ENCODE peak calls at places on chromosome 17, in nine cellular contexts. U is COLO829; G is glutamatergic neuron; L is CD4-positive, CD25-positive, alpha-beta regulatory T cell; B is effector CD4-positive, alpha-beta T cell; W is NCI-H2081; P is cardiac fibroblast; X is naive thymus-derived CD8-positive, alpha-beta T cell; R is activated naive CD4-positive, alpha-beta T cell. S is an unnamed sample.

GRCh38 chr17:77897741-77898301 is 60.7 kb upstream of the TNRC6C start:
- DNase-seq in U (no peak), G (no peak), L (no peak), B (no peak), W (no peak), P (no peak), X (no peak), R (no peak), S (no peak)

GRCh38 chr17:46090871-46091270 is 91.8 kb downstream of the STH start:
- DNase-seq in U (no peak), G (no peak), L (no peak), B (no peak), W (no peak), P (no peak), X (no peak), R (no peak), S (no peak)

GRCh38 chr17:68532826-68533225 is 20.6 kb downstream of the PRKAR1A start:
- DNase-seq in U (no peak), G (no peak), L (no peak), B (no peak), W (no peak), P (no peak), X (no peak), R (no peak), S (no peak)

GRCh38 chr17:81582341-81582740 is 30.2 kb upstream of the FAAP100 start:
- DNase-seq in U (no peak), G (no peak), L (no peak), B (no peak), W (no peak), P (no peak), X (no peak), R (no peak), S (no peak)

GRCh38 chr17:73371285-73371684 is 59.5 kb upstream of the CDC42EP4 start:
- DNase-seq in U (peak), G (no peak), L (no peak), B (no peak), W (no peak), P (peak), X (no peak), R (no peak), S (no peak)

GRCh38 chr17:49239963-49240362 is 9.4 kb upstream of the PHOSPHO1 start:
- DNase-seq in U (no peak), G (no peak), L (no peak), B (no peak), W (no peak), P (no peak), X (no peak), R (no peak), S (no peak)

GRCh38 chr17:74761931-74762330 is 13.5 kb downstream of the NHERF1 start:
- DNase-seq in U (no peak), G (no peak), L (no peak), B (no peak), W (no peak), P (no peak), X (no peak), R (no peak), S (no peak)

GRCh38 chr17:40615295-40615988 is 32.2 kb downstream of the SMARCE1 start:
- DNase-seq in U (peak), G (peak), L (peak), B (peak), W (peak), P (peak), X (peak), R (no peak), S (no peak)

GRCh38 chr17:7561028-7561575 is 617 bp upstream of the SENP3 start:
- DNase-seq in U (peak), G (peak), L (peak), B (peak), W (peak), P (peak), X (peak), R (peak), S (no peak)

GRCh38 chr17:67515490-67516088 is 138.5 kb downstream of the PITPNC1 start:
- DNase-seq in U (no peak), G (no peak), L (no peak), B (no peak), W (no peak), P (no peak), X (no peak), R (no peak), S (no peak)

GRCh38 chr17:39676198-39676819 is 8.1 kb downstream of the PNMT start:
- DNase-seq in U (no peak), G (no peak), L (peak), B (no peak), W (peak), P (peak), X (peak), R (no peak), S (no peak)

GRCh38 chr17:79305376-79305775 is 230.8 kb downstream of the ENGASE start:
- DNase-seq in U (no peak), G (no peak), L (no peak), B (no peak), W (no peak), P (no peak), X (no peak), R (no peak), S (no peak)

S was measured in esophagus squamous epithelium.